ENCODE peak calls at places on chromosomes 2 and 18, in four cellular contexts. O is K562, P is GM12878, T is HepG2. R is an unnamed sample.

GRCh38 chr2:239775623-239776440 is 249.3 kb downstream of the NDUFA10 start:
- DNase-seq in O (no peak), P (no peak), T (no peak), R (no peak)

GRCh38 chr2:138814123-138814883 is 34.1 kb upstream of the NXPH2 start:
- DNase-seq in O (peak), P (no peak), T (peak), R (no peak)

GRCh38 chr2:57842531-57842930 is 204.1 kb upstream of the VRK2 start:
- DNase-seq in O (no peak), P (no peak), T (no peak), R (no peak)

GRCh38 chr18:44033144-44033543 is 647.5 kb upstream of the SETBP1 start:
- DNase-seq in O (no peak), P (peak), T (peak), R (no peak)

GRCh38 chr2:96116424-96116878 is at the start of gene ADRA2B:
- DNase-seq in O (peak), P (no peak), T (no peak), R (peak)

GRCh38 chr2:202780514-202781021 is 91.0 kb downstream of the ICA1L start:
- DNase-seq in O (no peak), P (peak), T (no peak), R (no peak)

GRCh38 chr2:240922982-240923537 is 16.9 kb downstream of the CROCC2 start:
- DNase-seq in O (no peak), P (no peak), T (no peak), R (peak)

GRCh38 chr2:173400760-173401159 is 46.1 kb downstream of the CDCA7 start:
- DNase-seq in O (peak), P (no peak), T (peak), R (peak)

GRCh38 chr2:119008108-119008507 is 66.1 kb downstream of the MARCO start:
- DNase-seq in O (peak), P (no peak), T (peak), R (no peak)

GRCh38 chr2:171553236-171553635 is 31.0 kb downstream of the CYBRD1 start:
- DNase-seq in O (no peak), P (no peak), T (peak), R (no peak)

GRCh38 chr2:45643543-45644542 is 7.6 kb upstream of the PRKCE start:
- DNase-seq in O (peak), P (no peak), T (peak), R (peak)

GRCh38 chr2:169716229-169716886 is 17.3 kb upstream of the KLHL23 start:
- DNase-seq in O (peak), P (no peak), T (no peak), R (peak)

GRCh38 chr2:20185176-20186022 is 39.5 kb downstream of the SDC1 start:
- DNase-seq in O (no peak), P (no peak), T (no peak), R (no peak)

GRCh38 chr2:164430166-164430783 is 191.0 kb downstream of the GRB14 start:
- DNase-seq in O (no peak), P (no peak), T (peak), R (peak)

GRCh38 chr18:73891572-73892421 is 255.8 kb downstream of the FBXO15 start:
- DNase-seq in O (no peak), P (no peak), T (no peak), R (peak)

DNA sequence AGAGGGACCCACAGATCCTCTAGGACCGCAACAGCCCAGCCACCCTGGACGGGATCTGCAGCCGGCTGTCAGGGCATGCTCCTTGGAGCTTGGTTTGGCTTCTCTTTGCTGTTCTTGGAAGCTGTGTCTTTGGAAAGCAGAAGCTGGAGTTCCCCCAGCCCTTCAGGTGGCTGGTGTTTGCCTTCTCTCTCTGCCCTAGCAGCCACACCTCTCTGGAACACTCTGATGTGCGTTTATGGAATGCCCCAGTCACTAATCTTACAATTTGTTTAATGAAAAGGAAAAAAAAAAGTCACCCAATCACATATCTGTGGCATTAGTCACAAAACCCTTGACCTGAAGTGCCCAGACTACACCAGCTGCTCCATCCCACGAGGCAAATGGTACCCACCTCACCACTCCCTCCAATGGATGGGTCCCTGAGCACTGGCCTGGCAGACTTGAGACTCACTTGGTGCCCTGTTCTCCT is 70.3 kb upstream of the DAPL1 start:
- DNase-seq in O (no peak), P (no peak), T (no peak), R (no peak)
- TF ChIP-seq NFIC in O (no peak), P (no peak), T (no peak), R (no peak)

DNA sequence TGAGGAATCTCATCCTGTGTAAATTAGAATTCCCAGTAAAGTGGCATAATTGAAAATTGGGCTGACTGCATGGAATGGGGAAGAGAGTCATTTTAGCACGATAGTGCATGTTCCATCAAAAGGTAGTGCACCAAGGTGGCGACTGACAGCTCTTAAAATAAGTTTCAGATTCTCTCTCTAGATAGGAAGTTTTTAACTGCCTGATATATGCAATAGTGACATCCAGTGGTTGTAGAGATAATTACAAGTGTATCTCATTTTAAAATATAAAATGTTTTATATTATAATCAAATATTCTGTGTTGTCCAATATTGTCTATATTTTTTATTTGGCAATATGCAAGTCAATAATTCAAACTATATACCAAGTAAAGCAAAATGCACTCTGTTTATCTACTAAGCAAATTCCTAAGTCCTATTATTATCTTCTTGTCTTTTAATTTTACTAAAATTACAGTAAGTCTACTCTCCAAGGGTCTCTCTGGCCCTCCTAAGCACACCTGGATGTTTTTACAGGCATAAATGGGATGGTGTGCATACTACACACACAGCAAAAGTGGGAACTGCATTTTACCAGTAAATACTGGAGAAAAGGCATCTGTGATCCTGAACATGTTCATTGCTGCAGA is 397.7 kb upstream of the HNRNPA3 start:
- DNase-seq in O (peak), P (peak), T (peak), R (peak)
- TF ChIP-seq RAD21 in O (peak), P (peak), T (no peak), R (peak)

DNA sequence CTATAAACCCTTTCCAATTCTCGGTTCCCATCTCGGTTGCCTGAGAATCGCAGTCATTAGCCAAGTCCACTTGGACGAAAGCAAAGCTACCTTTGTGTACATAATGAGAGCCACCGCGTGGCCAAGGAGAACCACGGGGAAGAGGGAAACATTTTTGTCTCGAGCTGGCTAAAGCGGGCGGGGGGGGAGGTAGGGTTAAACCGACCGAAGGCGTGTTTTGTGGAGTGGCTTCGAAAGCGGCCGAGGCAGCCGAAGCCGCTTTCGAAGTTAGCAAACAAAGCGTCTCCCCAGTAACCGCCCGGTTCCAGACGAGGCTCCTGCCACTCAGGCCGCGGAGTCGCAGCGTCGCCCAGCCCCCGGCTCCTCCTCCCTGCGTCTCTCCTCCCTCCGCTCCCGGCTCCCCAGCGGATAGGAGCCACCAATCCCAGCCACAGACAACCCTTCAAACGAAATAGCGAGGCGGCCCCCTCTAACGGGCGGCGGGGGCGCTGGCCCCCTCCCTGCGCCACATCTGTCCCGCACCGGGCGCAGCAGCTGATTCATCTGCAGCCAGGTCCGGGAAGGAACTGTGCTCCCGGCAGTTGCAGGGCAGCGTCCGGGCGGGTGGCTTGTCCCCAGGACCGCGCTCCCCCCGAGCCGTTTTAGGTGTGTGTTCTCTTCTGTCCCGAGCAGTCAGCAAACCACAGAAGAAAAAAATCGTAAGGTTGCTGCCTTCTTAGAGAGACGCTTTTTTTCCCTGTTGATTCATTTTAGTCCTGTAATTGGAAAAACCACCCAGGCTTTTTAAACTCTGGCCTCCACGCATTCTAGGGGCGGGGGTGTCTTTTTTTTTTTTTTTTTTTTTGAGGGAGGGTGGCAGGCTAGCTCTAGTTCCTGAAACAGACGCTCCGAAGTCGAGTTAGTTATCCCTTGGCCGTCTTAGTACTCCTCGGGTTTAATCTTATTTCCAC is 1.8 kb upstream of the TGIF1 start:
- DNase-seq in O (peak), P (peak), T (peak), R (peak)
- TF ChIP-seq NFIC in O (no peak), P (no peak), T (no peak), R (peak)

GRCh38 chr2:233342301-233342700 is 12.0 kb upstream of the DGKD start:
- DNase-seq in O (no peak), P (no peak), T (no peak), R (no peak)
- TF ChIP-seq RAD21 in O (no peak), P (no peak), T (no peak), R (no peak)

GRCh38 chr2:42021490-42021889 is 26.3 kb upstream of the PKDCC start:
- DNase-seq in O (no peak), P (no peak), T (no peak), R (peak)
- TF ChIP-seq NFIC in O (no peak), P (no peak), T (no peak), R (no peak)

DNA sequence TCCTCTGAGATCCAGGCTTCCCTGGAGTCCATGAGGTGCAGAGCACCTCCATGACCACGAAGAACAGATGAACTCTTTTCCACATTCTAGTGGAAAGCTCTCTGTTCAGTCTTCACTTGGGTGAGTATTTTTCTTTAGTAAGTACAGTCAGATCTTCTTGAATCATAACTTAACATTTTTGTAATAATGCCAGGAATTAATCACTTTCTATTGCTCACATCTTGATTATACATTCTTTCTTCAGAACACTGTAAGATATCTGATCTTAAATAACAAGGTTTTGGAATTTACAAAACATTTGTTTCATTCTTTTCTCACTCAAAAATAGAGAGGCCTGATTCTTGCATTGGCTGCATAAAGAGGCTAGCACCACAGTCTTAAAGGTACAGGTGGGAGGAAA is 45.4 kb upstream of the RND3 start:
- DNase-seq in O (no peak), P (no peak), T (no peak), R (no peak)
- TF ChIP-seq RAD21 in O (no peak), P (no peak), T (no peak), R (no peak)

GRCh38 chr2:61162721-61163120 is 733 bp downstream of the C2orf74 start:
- DNase-seq in O (no peak), P (no peak), T (no peak), R (no peak)
- TF ChIP-seq NFIC in O (no peak), P (no peak), T (no peak), R (no peak)

GRCh38 chr2:36404754-36405153 is 49.2 kb downstream of the CRIM1 start:
- DNase-seq in O (no peak), P (no peak), T (no peak), R (no peak)
- TF ChIP-seq RAD21 in O (no peak), P (no peak), T (no peak), R (no peak)

DNA sequence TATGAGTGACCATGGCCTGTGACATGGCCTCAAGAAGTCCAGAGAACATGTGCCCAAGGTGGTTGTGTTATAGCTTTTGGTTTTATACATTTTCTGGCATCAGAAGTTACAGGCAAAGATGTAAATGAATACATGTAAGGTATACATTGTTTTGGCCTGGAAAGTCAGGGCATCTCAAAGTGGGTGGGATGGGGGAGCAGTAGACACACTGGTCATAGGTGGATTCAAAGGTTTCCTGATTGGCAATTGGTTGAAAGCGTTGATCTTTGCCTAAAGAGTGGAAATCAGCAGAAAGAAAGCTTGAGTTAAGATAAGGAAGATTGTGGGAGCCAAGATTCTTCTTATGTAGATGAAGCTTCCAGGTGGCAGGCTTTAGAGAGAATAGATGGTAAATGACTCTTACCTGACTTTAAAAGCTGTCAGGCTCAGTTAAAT is 62.1 kb upstream of the DYNAP start:
- DNase-seq in O (no peak), P (no peak), T (no peak), R (no peak)
- TF ChIP-seq NFIC in O (no peak), P (no peak), T (no peak), R (no peak)

GRCh38 chr2:26162963-26163362 is 9.9 kb upstream of the GAREM2 start:
- DNase-seq in O (no peak), P (no peak), T (no peak), R (no peak)

GRCh38 chr2:26161926-26162325 is 11.0 kb upstream of the GAREM2 start:
- DNase-seq in O (no peak), P (no peak), T (no peak), R (no peak)

GRCh38 chr2:26164641-26165211 is 8.2 kb upstream of the GAREM2 start:
- DNase-seq in O (no peak), P (no peak), T (no peak), R (no peak)

GRCh38 chr2:26165403-26165802 is 7.5 kb upstream of the GAREM2 start:
- DNase-seq in O (no peak), P (no peak), T (no peak), R (no peak)

GRCh38 chr2:26164231-26164630 is 8.7 kb upstream of the GAREM2 start:
- DNase-seq in O (no peak), P (no peak), T (no peak), R (no peak)
- TF ChIP-seq RAD21 in O (no peak), P (no peak), T (no peak), R (no peak)

R was measured in SK-N-SH.